ENCODE peak calls at places on chromosome 17, in seven cellular contexts. F is substantia nigra; Y is G401; P is sigmoid colon; O is NCI-H510A treated with DMSO at 0.1 percent for 48 hours; X is naive thymus-derived CD8-positive, alpha-beta T cell; A is breast epithelium. V is an unnamed sample.

GRCh38 chr17:72512649-72513556 is 392.1 kb downstream of the SOX9 start:
- DNase-seq in X (no peak), A (no peak), O (no peak), Y (no peak), P (no peak), F (no peak), V (no peak)

GRCh38 chr17:80652751-80653330 is 108.2 kb downstream of the RPTOR start:
- DNase-seq in F (no peak), O (no peak), P (no peak), X (no peak), A (no peak), Y (no peak), V (no peak)

GRCh38 chr17:39738568-39738901 is 797 bp downstream of the GRB7 start:
- DNase-seq in F (no peak), O (peak; percentile 64), P (no peak), Y (peak; percentile 72), A (peak; percentile 79), X (no peak), V (no peak)

GRCh38 chr17:82156284-82156925 is 56.2 kb downstream of the CCDC57 start:
- DNase-seq in O (no peak), X (no peak), P (no peak), A (no peak), Y (no peak), F (no peak), V (no peak)

GRCh38 chr17:56656961-56657360 is 63.5 kb downstream of the NOG start:
- DNase-seq in F (no peak), Y (no peak), X (no peak), O (no peak), A (no peak), P (no peak), V (no peak)

GRCh38 chr17:17381438-17382059 is 78.4 kb downstream of the NT5M start:
- DNase-seq in P (no peak), Y (no peak), A (no peak), X (no peak), O (no peak), F (no peak), V (no peak)

GRCh38 chr17:73902416-73903181 is 258.4 kb upstream of the SDK2 start:
- DNase-seq in P (no peak), Y (peak; percentile 1), A (no peak), F (peak; percentile 8), X (no peak), O (peak; percentile 75), V (no peak)

GRCh38 chr17:5000237-5000639 is 2.5 kb downstream of the KIF1C start:
- DNase-seq in Y (no peak), F (no peak), A (no peak), P (peak; percentile 92), O (no peak), X (no peak), V (no peak)

GRCh38 chr17:35080536-35080935 is 17.0 kb upstream of the RFFL start:
- DNase-seq in F (no peak), X (no peak), O (no peak), P (no peak), A (no peak), Y (no peak), V (no peak)

V was measured in NCI-H187 treated with DMSO at 0.1 percent for 48 hours.